ENCODE peak calls at places on chromosome X, in six cellular contexts. W, G, M, V, P and Q are unnamed samples.

GRCh38 chrX:153723351-153724251 is 586 bp downstream of the BCAP31 start:
- DNase-seq in W (peak; percentile 34), G (peak; percentile 52), M (no peak), V (no peak), P (no peak), Q (no peak)

GRCh38 chrX:152904151-152905080 is 6.5 kb downstream of the ZNF185 start:
- DNase-seq in W (peak; percentile 0), G (peak; percentile 69), M (no peak), V (no peak), P (peak; percentile 76), Q (peak; percentile 23)

GRCh38 chrX:70196961-70197805 is 19.9 kb downstream of the DGAT2L6 start:
- DNase-seq in W (peak; percentile 26), G (peak; percentile 49), M (no peak), V (no peak), P (peak; percentile 56), Q (no peak)

GRCh38 chrX:21691512-21692018 is 33.4 kb upstream of the KLHL34 start:
- DNase-seq in W (no peak), G (peak; percentile 11), M (no peak), V (no peak), P (no peak), Q (no peak)

GRCh38 chrX:113868169-113868568 is 715.7 kb upstream of the HTR2C start:
- DNase-seq in W (no peak), G (no peak), M (no peak), V (no peak), P (no peak), Q (no peak)

GRCh38 chrX:109760241-109760921 is 27.3 kb upstream of the ACSL4 start:
- DNase-seq in W (no peak), G (no peak), M (no peak), V (no peak), P (no peak), Q (no peak)

GRCh38 chrX:97685753-97686152 is 802.0 kb downstream of the RPA4 start:
- DNase-seq in W (no peak), G (peak; percentile 16), M (no peak), V (no peak), P (peak; percentile 20), Q (no peak)

GRCh38 chrX:120260369-120260768 is 9.8 kb downstream of the ZBTB33 start:
- DNase-seq in W (no peak), G (no peak), M (no peak), V (no peak), P (peak; percentile 69), Q (no peak)

GRCh38 chrX:52988985-52989917 is 30.9 kb upstream of the FAM156A start:
- DNase-seq in W (no peak), G (no peak), M (no peak), V (no peak), P (peak; percentile 5), Q (no peak)

GRCh38 chrX:103051260-103051789 is 12.6 kb downstream of the BEX1 start:
- DNase-seq in W (no peak), G (no peak), M (no peak), V (no peak), P (no peak), Q (no peak)

GRCh38 chrX:20479896-20480295 is 213.2 kb upstream of the RPS6KA3 start:
- DNase-seq in W (no peak), G (no peak), M (no peak), V (no peak), P (no peak), Q (no peak)

GRCh38 chrX:45769919-45770582 is 569.4 kb upstream of the DIPK2B start:
- DNase-seq in W (no peak), G (peak; percentile 87), M (peak; percentile 6), V (peak; percentile 88), P (peak; percentile 74), Q (no peak)

GRCh38 chrX:261858-262390 is 19.3 kb upstream of the PLCXD1 start:
- DNase-seq in W (no peak), G (no peak), M (no peak), V (peak; percentile 10), P (no peak), Q (no peak)

GRCh38 chrX:129653181-129653984 is 1.4 kb downstream of the APLN start:
- DNase-seq in W (no peak), G (no peak), M (peak; percentile 18), V (no peak), P (no peak), Q (no peak)

GRCh38 chrX:32893751-32894150 is 317.6 kb downstream of the DMD start:
- DNase-seq in W (no peak), G (no peak), M (no peak), V (no peak), P (no peak), Q (no peak)

GRCh38 chrX:38220936-38221386 is 290 bp upstream of the SRPX start:
- DNase-seq in W (no peak), G (no peak), M (no peak), V (peak; percentile 81), P (peak; percentile 5), Q (no peak)

GRCh38 chrX:105229146-105229545 is 8.7 kb upstream of the TEX13A start:
- DNase-seq in W (no peak), G (no peak), M (no peak), V (no peak), P (no peak), Q (no peak)

GRCh38 chrX:11665144-11666040 is at the start of gene ARHGAP6:
- DNase-seq in W (no peak), G (peak; percentile 62), M (no peak), V (peak; percentile 82), P (peak; percentile 5), Q (no peak)

GRCh38 chrX:97389761-97390192 is 506.1 kb downstream of the RPA4 start:
- DNase-seq in W (no peak), G (peak; percentile 77), M (no peak), V (no peak), P (peak; percentile 5), Q (no peak)

GRCh38 chrX:63506320-63506719 is 155.2 kb upstream of the SPIN4 start:
- DNase-seq in W (no peak), G (peak; percentile 20), M (no peak), V (no peak), P (peak; percentile 0), Q (no peak)

GRCh38 chrX:102067966-102068723 is 57.3 kb upstream of the TCEAL2 start:
- DNase-seq in W (no peak), G (peak; percentile 27), M (no peak), V (no peak), P (no peak), Q (no peak)

GRCh38 chrX:17706676-17707075 is 30.6 kb upstream of the SCML1 start:
- DNase-seq in W (no peak), G (peak; percentile 82), M (no peak), V (no peak), P (peak; percentile 36), Q (no peak)

GRCh38 chrX:103498786-103499185 is 20.5 kb downstream of the RAB40A start:
- DNase-seq in W (no peak), G (no peak), M (no peak), V (no peak), P (no peak), Q (no peak)

GRCh38 chrX:131881194-131881593 is 141.9 kb upstream of the STK26 start:
- DNase-seq in W (no peak), G (no peak), M (no peak), V (no peak), P (no peak), Q (no peak)

GRCh38 chrX:142804085-142804484 is 221.6 kb upstream of the SPANXN4 start:
- DNase-seq in W (no peak), G (no peak), M (no peak), V (no peak), P (no peak), Q (no peak)

GRCh38 chrX:15451913-15452312 is 41.2 kb downstream of the PIR start:
- DNase-seq in W (no peak), G (peak; percentile 1), M (no peak), V (no peak), P (no peak), Q (no peak)

GRCh38 chrX:77785400-77785745 is 643 bp downstream of the ATRX start:
- DNase-seq in W (no peak), G (peak; percentile 23), M (no peak), V (no peak), P (peak; percentile 45), Q (no peak)

GRCh38 chrX:122113376-122113775 is 1066.0 kb downstream of the GLUD2 start:
- DNase-seq in W (no peak), G (no peak), M (no peak), V (no peak), P (no peak), Q (no peak)

GRCh38 chrX:65610040-65610439 is 57.4 kb upstream of the MSN start:
- DNase-seq in W (no peak), G (no peak), M (no peak), V (no peak), P (no peak), Q (no peak)

GRCh38 chrX:123830309-123830708 is 29.5 kb upstream of the XIAP start:
- DNase-seq in W (no peak), G (peak; percentile 3), M (no peak), V (no peak), P (peak; percentile 67), Q (peak; percentile 22)